ENCODE peak calls at places on chromosomes 2 and 18, in seven cellular contexts. I, H, O, S, P, K and G are unnamed samples.

GRCh38 chr2:159157361-159158045 is 129.0 kb downstream of the WDSUB1 start:
- DNase-seq in I (no peak), H (no peak), O (no peak), S (no peak), P (no peak), K (no peak), G (no peak)

GRCh38 chr2:7796200-7796563 is 879.0 kb downstream of the RNF144A start:
- DNase-seq in I (no peak), H (no peak), O (no peak), S (no peak), P (no peak), K (no peak), G (no peak)

GRCh38 chr18:9808190-9808529 is 77.6 kb upstream of the TXNDC2 start:
- DNase-seq in I (no peak), H (no peak), O (no peak), S (no peak), P (no peak), K (no peak), G (no peak)

GRCh38 chr18:47689386-47689785 is 241.1 kb downstream of the SMAD2 start:
- DNase-seq in I (no peak), H (no peak), O (no peak), S (no peak), P (no peak), K (no peak), G (no peak)

GRCh38 chr18:27785815-27786537 is 391.0 kb downstream of the CDH2 start:
- DNase-seq in I (no peak), H (no peak), O (no peak), S (no peak), P (no peak), K (no peak), G (no peak)

GRCh38 chr2:114614599-114614998 is 172.2 kb downstream of the DPP10 start:
- DNase-seq in I (no peak), H (no peak), O (no peak), S (no peak), P (no peak), K (no peak), G (no peak)

GRCh38 chr2:39099311-39099710 is 21.5 kb downstream of the SOS1 start:
- DNase-seq in I (no peak), H (no peak), O (no peak), S (no peak), P (no peak), K (no peak), G (no peak)

GRCh38 chr2:219447242-219448098 is 12.8 kb downstream of the SPEG start:
- DNase-seq in I (no peak), H (no peak), O (no peak), S (no peak), P (no peak), K (no peak), G (no peak)

GRCh38 chr2:142954488-142954887 is 77.0 kb downstream of the KYNU start:
- DNase-seq in I (no peak), H (no peak), O (no peak), S (no peak), P (no peak), K (no peak), G (no peak)

GRCh38 chr2:106080955-106081354 is 113.1 kb downstream of the UXS1 start:
- DNase-seq in I (no peak), H (no peak), O (no peak), S (no peak), P (no peak), K (no peak), G (no peak)

GRCh38 chr18:47184419-47185050 is 8.4 kb upstream of the IER3IP1 start:
- DNase-seq in I (peak; percentile 28), H (no peak), O (no peak), S (no peak), P (no peak), K (no peak), G (no peak)

GRCh38 chr2:232838406-232838874 is 31.6 kb upstream of the SNORC start:
- DNase-seq in I (peak; percentile 12), H (no peak), O (no peak), S (peak; percentile 52), P (no peak), K (no peak), G (peak; percentile 69)

GRCh38 chr2:2707111-2708035 is 376.3 kb upstream of the MYT1L start:
- DNase-seq in I (no peak), H (no peak), O (no peak), S (no peak), P (peak; percentile 8), K (no peak), G (no peak)

GRCh38 chr18:36096955-36097354 is 29.6 kb upstream of the RPRD1A start:
- DNase-seq in I (no peak), H (no peak), O (no peak), S (no peak), P (no peak), K (no peak), G (no peak)

GRCh38 chr2:20900052-20900636 is 77.2 kb upstream of the LDAH start:
- DNase-seq in I (no peak), H (no peak), O (no peak), S (no peak), P (no peak), K (no peak), G (no peak)

GRCh38 chr2:73995810-73996209 is 11.1 kb downstream of the TET3 start:
- DNase-seq in I (no peak), H (no peak), O (no peak), S (no peak), P (no peak), K (no peak), G (no peak)

GRCh38 chr2:100900156-100900795 is 80.3 kb downstream of the NPAS2 start:
- DNase-seq in I (no peak), H (no peak), O (no peak), S (no peak), P (no peak), K (no peak), G (no peak)

GRCh38 chr2:71746946-71747501 is 293.7 kb downstream of the DYSF start:
- DNase-seq in I (peak; percentile 47), H (no peak), O (no peak), S (no peak), P (no peak), K (no peak), G (no peak)

GRCh38 chr2:20218331-20219320 is 6.3 kb downstream of the SDC1 start:
- DNase-seq in I (no peak), H (no peak), O (no peak), S (no peak), P (no peak), K (no peak), G (no peak)

GRCh38 chr2:207122914-207123744 is 42.6 kb downstream of the KLF7 start:
- DNase-seq in I (no peak), H (no peak), O (no peak), S (peak; percentile 65), P (no peak), K (no peak), G (peak; percentile 70)

GRCh38 chr2:207149253-207150213 is 16.2 kb downstream of the KLF7 start:
- DNase-seq in I (no peak), H (no peak), O (no peak), S (no peak), P (no peak), K (no peak), G (no peak)

GRCh38 chr18:57624988-57625387 is 3.4 kb upstream of the NARS1 start:
- DNase-seq in I (peak; percentile 31), H (no peak), O (no peak), S (no peak), P (no peak), K (no peak), G (no peak)

GRCh38 chr2:47501374-47502200 is 98.6 kb downstream of the MSH2 start:
- DNase-seq in I (peak; percentile 56), H (no peak), O (no peak), S (no peak), P (no peak), K (no peak), G (no peak)

GRCh38 chr2:188382107-188382506 is 90.4 kb downstream of the GULP1 start:
- DNase-seq in I (no peak), H (no peak), O (no peak), S (no peak), P (no peak), K (no peak), G (no peak)

GRCh38 chr18:45874501-45875184 is 49.2 kb downstream of the SIGLEC15 start:
- DNase-seq in I (no peak), H (no peak), O (no peak), S (peak; percentile 61), P (no peak), K (no peak), G (peak; percentile 54)

GRCh38 chr2:102707796-102708713 is 53.8 kb upstream of the TMEM182 start:
- DNase-seq in I (no peak), H (no peak), O (no peak), S (no peak), P (no peak), K (no peak), G (no peak)

GRCh38 chr18:45686892-45687611 is 36.9 kb upstream of the SLC14A1 start:
- DNase-seq in I (no peak), H (peak; percentile 79), O (no peak), S (peak; percentile 43), P (no peak), K (no peak), G (peak; percentile 56)

GRCh38 chr18:11672198-11672597 is 16.9 kb upstream of the GNAL start:
- DNase-seq in I (no peak), H (no peak), O (no peak), S (no peak), P (no peak), K (no peak), G (no peak)

GRCh38 chr18:73790582-73790981 is 357.1 kb downstream of the FBXO15 start:
- DNase-seq in I (no peak), H (no peak), O (no peak), S (no peak), P (no peak), K (no peak), G (no peak)

GRCh38 chr2:121285926-121286325 is 924 bp upstream of the TFCP2L1 start:
- DNase-seq in I (no peak), H (no peak), O (no peak), S (no peak), P (no peak), K (no peak), G (no peak)

GRCh38 chr2:38554973-38555595 is 47.6 kb downstream of the HNRNPLL start:
- DNase-seq in I (peak; percentile 22), H (no peak), O (no peak), S (no peak), P (no peak), K (no peak), G (no peak)

GRCh38 chr2:45851576-45852304 is 200.3 kb downstream of the PRKCE start:
- DNase-seq in I (peak; percentile 85), H (no peak), O (no peak), S (no peak), P (no peak), K (no peak), G (no peak)

GRCh38 chr18:52376104-52376503 is 36.1 kb downstream of the DCC start:
- DNase-seq in I (no peak), H (no peak), O (no peak), S (no peak), P (no peak), K (no peak), G (no peak)

GRCh38 chr2:97774425-97774824 is 61.0 kb downstream of the ZAP70 start:
- DNase-seq in I (no peak), H (no peak), O (no peak), S (no peak), P (no peak), K (no peak), G (no peak)

GRCh38 chr2:39511219-39511785 is 74.2 kb upstream of the MAP4K3 start:
- DNase-seq in I (no peak), H (no peak), O (no peak), S (no peak), P (no peak), K (no peak), G (no peak)

GRCh38 chr2:27713201-27713600 is 49.5 kb downstream of the SLC4A1AP start:
- DNase-seq in I (no peak), H (no peak), O (no peak), S (no peak), P (no peak), K (no peak), G (no peak)